ENCODE peak calls at places on chromosome 18, in six cellular contexts. Q is PC-9, Y is mammary epithelial cell, E is tibial artery, O is Peyer's patch, B is heart right ventricle. X is an unnamed sample.

GRCh38 chr18:27668126-27668525 is 483.0 kb upstream of the CHST9 start:
- DNase-seq in O (no peak), Q (no peak), Y (no peak), E (no peak), B (no peak), X (no peak)

GRCh38 chr18:62856294-62856693 is 141.0 kb downstream of the PHLPP1 start:
- DNase-seq in O (no peak), E (no peak), B (no peak), Q (no peak), Y (no peak), X (no peak)

GRCh38 chr18:13237073-13237472 is 18.5 kb downstream of the LDLRAD4 start:
- DNase-seq in E (peak; percentile 15), Y (no peak), Q (no peak), B (no peak), O (no peak), X (no peak)

GRCh38 chr18:45254683-45255082 is 360.6 kb upstream of the SLC14A2 start:
- DNase-seq in E (peak; percentile 53), Y (peak; percentile 13), O (no peak), Q (no peak), B (peak; percentile 36), X (no peak)

GRCh38 chr18:42048150-42048549 is 93.1 kb downstream of the PIK3C3 start:
- DNase-seq in B (no peak), Y (peak; percentile 86), E (no peak), Q (peak; percentile 78), O (no peak), X (peak; percentile 40)

GRCh38 chr18:62716679-62717058 is 1.3 kb downstream of the PHLPP1 start:
- DNase-seq in Q (no peak), Y (peak; percentile 24), O (peak; percentile 77), B (peak; percentile 45), E (peak; percentile 40), X (peak; percentile 37)

GRCh38 chr18:79935499-79935898 is 16.0 kb downstream of the SLC66A2 start:
- DNase-seq in O (peak; percentile 21), Y (no peak), E (peak; percentile 6), B (no peak), Q (no peak), X (no peak)

GRCh38 chr18:61832858-61833257 is 59.9 kb downstream of the RNF152 start:
- DNase-seq in Q (no peak), E (no peak), B (no peak), O (no peak), Y (no peak), X (no peak)

GRCh38 chr18:68588169-68588568 is 126.7 kb downstream of the TMX3 start:
- DNase-seq in Q (no peak), E (no peak), B (no peak), Y (no peak), O (no peak), X (no peak)

GRCh38 chr18:26532367-26533340 is 15.7 kb downstream of the KCTD1 start:
- DNase-seq in Q (no peak), Y (peak; percentile 42), B (no peak), O (no peak), E (no peak), X (no peak)

GRCh38 chr18:43719264-43719795 is 442.0 kb upstream of the SYT4 start:
- DNase-seq in O (no peak), E (no peak), B (no peak), Y (no peak), Q (peak; percentile 90), X (no peak)

GRCh38 chr18:78739843-78740677 is 239.6 kb upstream of the SALL3 start:
- DNase-seq in O (peak; percentile 23), Q (no peak), E (no peak), B (no peak), Y (no peak), X (no peak)

GRCh38 chr18:42798606-42799005 is 316.9 kb downstream of the RIT2 start:
- DNase-seq in Y (no peak), Q (no peak), B (no peak), O (no peak), E (no peak), X (no peak)

DNA sequence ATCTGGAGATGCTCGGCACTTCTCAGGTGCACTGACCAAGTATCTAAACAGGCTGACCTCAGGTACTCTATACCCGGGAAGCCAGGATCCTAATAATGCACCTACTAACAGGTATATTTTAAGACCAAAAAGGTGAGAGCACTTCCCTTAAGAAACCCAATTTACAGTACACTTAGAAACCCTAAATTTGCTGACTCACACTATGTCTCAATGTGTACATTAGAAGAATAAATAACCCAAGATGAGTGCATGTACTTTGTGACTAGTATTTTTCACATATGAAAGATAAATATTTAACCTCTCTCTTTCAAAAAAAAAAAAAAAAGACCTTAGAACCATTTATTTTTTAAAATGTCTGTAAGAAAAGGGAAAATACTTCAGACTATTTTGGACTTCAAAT is 118.8 kb downstream of the ZNF516 start:
- DNase-seq in Y (no peak), E (no peak), O (no peak), B (no peak), Q (peak; percentile 44), X (no peak)
- H3K27ac ChIP-seq in Y (no peak overlapping the region), E (no peak overlapping the region), O (no peak overlapping the region), B (no peak overlapping the region), Q (no peak overlapping the region), X (no peak overlapping the region)

GRCh38 chr18:35246831-35247230 is 6.0 kb downstream of the ZNF397 start:
- DNase-seq in E (no peak), Q (no peak), Y (no peak), O (no peak), B (no peak), X (no peak)
- H3K27ac ChIP-seq in E (no peak overlapping the region), Q (no peak overlapping the region), Y (no peak overlapping the region), O (no peak overlapping the region), B (no peak overlapping the region), X (no peak overlapping the region)

DNA sequence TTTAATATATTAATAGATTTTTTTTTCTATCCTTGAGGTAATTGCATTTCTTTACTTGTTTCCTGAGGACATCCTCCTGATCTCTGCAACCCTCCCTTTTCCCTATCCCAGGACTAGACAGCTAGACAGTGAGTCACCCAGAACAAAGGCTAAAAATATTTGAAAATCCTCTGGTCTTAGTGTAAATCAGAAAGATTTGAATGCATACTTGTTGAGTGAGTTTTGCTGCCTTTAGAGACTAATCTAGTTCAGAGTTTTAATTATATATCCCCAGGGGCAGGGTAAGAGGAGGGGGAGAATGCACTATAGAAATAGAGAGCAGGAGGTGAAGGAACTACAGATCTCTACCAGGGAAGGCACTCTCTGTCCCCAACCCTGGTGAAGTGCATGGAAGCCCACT is 202.3 kb upstream of the TCF4 start:
- DNase-seq in Y (peak; percentile 72), B (no peak), E (no peak), O (no peak), Q (peak; percentile 77), X (peak; percentile 59)
- H3K27ac ChIP-seq in Y (no peak overlapping the region), B (no peak overlapping the region), E (no peak overlapping the region), O (no peak overlapping the region), Q (peak overlapping the region; percentile 58), X (peak overlapping the region; percentile 78)

DNA sequence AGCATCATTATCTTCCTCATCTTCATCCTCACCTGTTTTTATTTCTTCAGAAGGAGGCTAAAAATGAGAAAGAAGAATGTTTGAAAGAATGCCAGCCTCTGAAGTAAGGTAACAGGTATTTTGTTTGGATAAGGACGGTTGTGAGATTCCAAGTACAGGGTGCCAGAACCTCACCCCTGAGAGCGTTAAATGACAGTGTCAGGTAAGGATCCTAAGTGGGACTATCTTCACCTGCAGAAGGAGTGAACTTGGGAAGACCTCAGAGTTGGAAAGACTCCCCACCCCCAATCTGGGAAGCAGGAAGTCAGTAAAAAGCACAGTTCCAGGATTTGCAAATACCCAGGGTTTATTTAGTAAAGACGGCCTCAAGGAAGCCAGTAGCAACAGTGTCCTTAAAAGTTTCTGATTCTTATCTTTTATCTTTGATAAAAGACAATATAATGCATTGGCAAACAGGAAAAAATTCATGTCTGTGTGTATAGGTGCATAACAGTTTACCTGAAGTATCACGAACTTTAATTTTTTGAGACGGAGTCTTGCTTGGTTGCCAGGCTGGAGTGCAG is 52.3 kb downstream of the THOC1 start:
- DNase-seq in Q (no peak), O (no peak), Y (no peak), E (no peak), B (no peak), X (no peak)
- H3K27ac ChIP-seq in Q (no peak overlapping the region), O (no peak overlapping the region), Y (no peak overlapping the region), E (no peak overlapping the region), B (no peak overlapping the region), X (no peak overlapping the region)

DNA sequence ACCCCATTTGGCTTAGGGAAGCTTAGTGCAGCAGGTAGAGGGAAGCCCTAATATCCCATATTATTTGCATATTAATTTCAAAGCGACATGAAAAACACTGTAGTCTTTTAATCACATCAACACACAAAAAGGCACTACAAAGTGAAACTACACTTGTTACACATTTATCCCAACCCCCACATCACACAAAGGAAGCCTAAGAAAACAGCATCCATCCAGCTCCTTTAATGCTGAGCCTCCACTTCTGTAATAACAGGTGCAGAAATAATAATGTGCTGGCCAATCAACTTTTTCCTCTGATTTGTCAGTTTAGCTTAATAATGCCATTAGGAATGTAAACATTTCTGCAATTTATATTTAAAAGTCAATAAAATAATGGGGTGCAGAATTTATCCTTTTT is 274.0 kb downstream of the TCF4 start:
- DNase-seq in B (no peak), Q (no peak), Y (no peak), O (no peak), E (no peak), X (no peak)
- H3K27ac ChIP-seq in B (no peak overlapping the region), Q (no peak overlapping the region), Y (no peak overlapping the region), O (no peak overlapping the region), E (no peak overlapping the region), X (no peak overlapping the region)

GRCh38 chr18:7626175-7626921 is 59.2 kb downstream of the PTPRM start:
- DNase-seq in O (no peak), Q (no peak), B (no peak), E (no peak), Y (no peak), X (no peak)
- H3K27ac ChIP-seq in O (no peak overlapping the region), Q (peak overlapping the region; percentile 53), B (peak overlapping the region; percentile 32), E (no peak overlapping the region), Y (no peak overlapping the region), X (no peak overlapping the region)

GRCh38 chr18:55585586-55586521 is 2.1 kb downstream of the TCF4 start:
- DNase-seq in Y (no peak), E (no peak), O (no peak), Q (no peak), B (peak; percentile 18), X (no peak)
- H3K27ac ChIP-seq in Y (no peak overlapping the region), E (peak overlapping the region; percentile 76), O (peak overlapping the region; percentile 20), Q (no peak overlapping the region), B (peak overlapping the region; percentile 89), X (peak overlapping the region; percentile 48)

GRCh38 chr18:49934457-49934856 is 121.1 kb upstream of the ACAA2 start:
- DNase-seq in B (no peak), O (no peak), Y (peak; percentile 19), E (no peak), Q (no peak), X (no peak)

GRCh38 chr18:49935215-49935614 is 121.9 kb upstream of the ACAA2 start:
- DNase-seq in Q (no peak), B (no peak), E (no peak), Y (no peak), O (no peak), X (no peak)

GRCh38 chr18:49931760-49932159 is 118.4 kb upstream of the ACAA2 start:
- DNase-seq in B (no peak), Y (no peak), Q (no peak), O (no peak), E (no peak), X (no peak)

GRCh38 chr18:49933530-49933929 is 120.2 kb upstream of the ACAA2 start:
- DNase-seq in Y (peak; percentile 70), E (no peak), B (no peak), O (no peak), Q (no peak), X (no peak)

DNA sequence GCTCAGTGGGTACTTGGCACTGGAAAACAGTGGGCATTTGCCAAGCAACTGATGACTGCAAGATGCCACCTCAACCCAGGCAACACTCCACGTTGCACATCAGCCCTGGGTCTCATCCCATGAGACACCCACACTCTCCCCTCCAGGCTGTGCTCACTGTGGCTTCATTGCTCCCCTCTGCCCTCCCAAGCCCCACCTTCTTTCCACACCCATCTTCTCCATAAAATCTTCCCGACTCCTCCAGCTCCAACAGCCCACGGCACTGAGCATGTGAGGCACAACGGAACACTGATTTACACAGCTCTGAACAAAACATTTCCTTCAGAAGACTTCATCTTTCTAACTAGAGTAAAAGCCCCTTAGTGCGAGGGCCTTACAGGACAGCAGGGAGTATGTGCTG is 117.8 kb upstream of the ACAA2 start:
- DNase-seq in Y (no peak), E (no peak), O (no peak), Q (no peak), B (no peak), X (no peak)
- H3K27ac ChIP-seq in Y (no peak overlapping the region), E (no peak overlapping the region), O (no peak overlapping the region), Q (no peak overlapping the region), B (no peak overlapping the region), X (no peak overlapping the region)